ENCODE peak calls at places on chromosomes 6 and 20, in four cellular contexts. O is activated CD4-positive, alpha-beta T cell treated with anti-CD3 and anti-CD28 coated beads, Interleukin-2, amount 50 U/mL, for 1 hour; A is putamen; M is retinal pigment epithelial cell. E is an unnamed sample.

GRCh38 chr6:43705996-43706395 is 18.4 kb upstream of the MRPS18A start:
- DNase-seq in M (no peak), O (no peak), A (no peak), E (no peak)

GRCh38 chr6:33672808-33673207 is 38.7 kb downstream of the UQCC2 start:
- DNase-seq in M (peak; percentile 87), O (no peak), A (no peak), E (no peak)

GRCh38 chr6:169906741-169907418 is 155.5 kb downstream of the ERMARD start:
- DNase-seq in M (no peak), A (no peak), O (no peak), E (no peak)

GRCh38 chr6:85404497-85405174 is 45.2 kb upstream of the NT5E start:
- DNase-seq in M (peak; percentile 66), A (no peak), O (no peak), E (no peak)

GRCh38 chr20:6708010-6708409 is 59.5 kb upstream of the BMP2 start:
- DNase-seq in O (no peak), A (no peak), M (peak; percentile 78), E (no peak)

GRCh38 chr20:8744228-8744844 is 324.6 kb upstream of the PLCB4 start:
- DNase-seq in M (no peak), A (no peak), O (no peak), E (no peak)

GRCh38 chr6:127980996-127981395 is 80.1 kb upstream of the THEMIS start:
- DNase-seq in O (no peak), A (peak; percentile 72), M (no peak), E (no peak)

GRCh38 chr6:24865161-24865560 is 66.4 kb upstream of the ARMH2 start:
- DNase-seq in O (no peak), A (no peak), M (no peak), E (no peak)

GRCh38 chr6:37535701-37536461 is 36.2 kb upstream of the CCDC167 start:
- DNase-seq in M (no peak), O (no peak), A (no peak), E (no peak)

GRCh38 chr6:45376310-45377040 is 1.3 kb downstream of the SUPT3H start:
- DNase-seq in M (no peak), A (no peak), O (no peak), E (no peak)

GRCh38 chr6:51541847-51542246 is 545.6 kb downstream of the PKHD1 start:
- DNase-seq in A (no peak), M (peak; percentile 16), O (no peak), E (no peak)

GRCh38 chr6:26576929-26577719 is 19.6 kb upstream of the ABT1 start:
- DNase-seq in O (peak; percentile 60), M (no peak), A (no peak), E (peak; percentile 82)

GRCh38 chr6:89321131-89321530 is 6.0 kb upstream of the GABRR2 start:
- DNase-seq in O (no peak), M (no peak), A (no peak), E (no peak)

GRCh38 chr6:16109659-16110300 is 19.1 kb upstream of the MYLIP start:
- DNase-seq in O (no peak), A (no peak), M (no peak), E (no peak)

GRCh38 chr20:51890003-51890402 is 87.7 kb upstream of the SALL4 start:
- DNase-seq in O (no peak), A (no peak), M (no peak), E (no peak)

GRCh38 chr6:155328539-155329459 is 14.5 kb upstream of the TFB1M start:
- DNase-seq in M (no peak), A (no peak), O (no peak), E (no peak)

GRCh38 chr6:162493917-162494316 is 233.6 kb downstream of the PRKN start:
- DNase-seq in M (no peak), O (no peak), A (no peak), E (no peak)

GRCh38 chr20:58054744-58055373 is 173.6 kb downstream of the ANKRD60 start:
- DNase-seq in A (peak; percentile 42), O (no peak), M (no peak), E (no peak)

GRCh38 chr20:54025166-54025835 is 45.1 kb downstream of the BCAS1 start:
- DNase-seq in O (no peak), M (no peak), A (no peak), E (no peak)

GRCh38 chr6:78438135-78438534 is 429.2 kb upstream of the IRAK1BP1 start:
- DNase-seq in A (no peak), O (no peak), M (no peak), E (no peak)

GRCh38 chr6:169723991-169724553 is at the start of gene PHF10:
- DNase-seq in O (peak; percentile 35), A (peak; percentile 44), M (no peak), E (peak; percentile 41)

GRCh38 chr6:83221886-83222479 is 28.8 kb downstream of the RWDD2A start:
- DNase-seq in M (no peak), O (no peak), A (peak; percentile 36), E (no peak)

GRCh38 chr6:11200356-11200755 is 32.1 kb downstream of the NEDD9 start:
- DNase-seq in M (no peak), O (no peak), A (no peak), E (no peak)

GRCh38 chr6:26304213-26305096 is 60.5 kb upstream of the BTN3A2 start:
- DNase-seq in M (no peak), A (peak; percentile 47), O (no peak), E (peak; percentile 63)